ENCODE peak calls at places on chromosomes 5 and 9, in five cellular contexts. F is coronary artery, I is cardiac muscle cell, N is astrocyte of the spinal cord, Y is heart left ventricle. C is an unnamed sample.

GRCh38 chr5:95892784-95893354 is 68.8 kb downstream of the ELL2 start:
- DNase-seq in F (no peak), I (no peak), N (peak; percentile 48), Y (no peak), C (no peak)

GRCh38 chr9:100020121-100020780 is 78.5 kb downstream of the ERP44 start:
- DNase-seq in F (no peak), I (no peak), N (peak; percentile 50), Y (no peak), C (no peak)

GRCh38 chr5:132679717-132680380 is 6.1 kb downstream of the IL4 start:
- DNase-seq in F (peak; percentile 33), I (no peak), N (no peak), Y (no peak), C (no peak)

GRCh38 chr5:14008819-14009311 is 64.4 kb upstream of the DNAH5 start:
- DNase-seq in F (no peak), I (no peak), N (no peak), Y (no peak), C (no peak)

GRCh38 chr9:10062629-10063395 is 550.0 kb downstream of the PTPRD start:
- DNase-seq in F (no peak), I (no peak), N (peak; percentile 52), Y (no peak), C (no peak)

GRCh38 chr9:95080961-95081658 is 236.4 kb downstream of the FANCC start:
- DNase-seq in F (no peak), I (no peak), N (no peak), Y (no peak), C (peak; percentile 66)

GRCh38 chr5:150303070-150303595 is 428 bp upstream of the ARSI start:
- DNase-seq in F (no peak), I (no peak), N (no peak), Y (no peak), C (no peak)

GRCh38 chr5:165876538-165876937 is 2371.1 kb downstream of the MAT2B start:
- DNase-seq in F (no peak), I (no peak), N (no peak), Y (no peak), C (no peak)

GRCh38 chr9:79060726-79061125 is 511.0 kb upstream of the TLE4 start:
- DNase-seq in F (no peak), I (no peak), N (no peak), Y (no peak), C (no peak)

GRCh38 chr5:157511656-157512644 is 51.9 kb downstream of the NIPAL4 start:
- DNase-seq in F (peak; percentile 96), I (no peak), N (peak; percentile 99), Y (peak; percentile 94), C (peak; percentile 99)

GRCh38 chr5:73214921-73215490 is 42.0 kb downstream of the TMEM174 start:
- DNase-seq in F (no peak), I (no peak), N (no peak), Y (no peak), C (no peak)

GRCh38 chr5:149990518-149991376 is 9.7 kb downstream of the TIGD6 start:
- DNase-seq in F (no peak), I (peak; percentile 85), N (peak; percentile 79), Y (peak; percentile 59), C (peak; percentile 82)

GRCh38 chr5:132102101-132102701 is 28.6 kb downstream of the CSF2 start:
- DNase-seq in F (no peak), I (peak; percentile 17), N (peak; percentile 20), Y (no peak), C (no peak)

GRCh38 chr5:143892908-143893307 is 80.9 kb downstream of the HMHB1 start:
- DNase-seq in F (no peak), I (no peak), N (no peak), Y (no peak), C (no peak)

GRCh38 chr9:35615981-35616680 is 2.1 kb downstream of the CD72 start:
- DNase-seq in F (peak; percentile 69), I (no peak), N (no peak), Y (no peak), C (no peak)

GRCh38 chr9:108552459-108553040 is 303.2 kb downstream of the ACTL7B start:
- DNase-seq in F (no peak), I (no peak), N (no peak), Y (no peak), C (no peak)

GRCh38 chr9:93580654-93581380 is 4.4 kb downstream of the PHF2 start:
- DNase-seq in F (peak; percentile 40), I (no peak), N (no peak), Y (no peak), C (peak; percentile 57)

GRCh38 chr9:125854553-125855275 is 107.5 kb downstream of the PBX3 start:
- DNase-seq in F (no peak), I (no peak), N (no peak), Y (no peak), C (no peak)

GRCh38 chr5:95281211-95281610 is 3.7 kb downstream of the MCTP1 start:
- DNase-seq in F (no peak), I (no peak), N (peak; percentile 23), Y (no peak), C (no peak)

GRCh38 chr9:3508531-3509374 is 17.0 kb downstream of the RFX3 start:
- DNase-seq in F (no peak), I (no peak), N (peak; percentile 64), Y (no peak), C (no peak)

GRCh38 chr9:72149231-72149975 is at the start of gene GDA:
- DNase-seq in F (no peak), I (peak; percentile 8), N (no peak), Y (no peak), C (no peak)

GRCh38 chr5:20601678-20602100 is 613.7 kb upstream of the CDH18 start:
- DNase-seq in F (no peak), I (no peak), N (peak; percentile 32), Y (no peak), C (no peak)

GRCh38 chr9:35664531-35665470 is at the start of gene ARHGEF39:
- DNase-seq in F (no peak), I (peak; percentile 90), N (peak; percentile 76), Y (peak; percentile 78), C (peak; percentile 93)

GRCh38 chr5:79806741-79807140 is 117.1 kb downstream of the CMYA5 start:
- DNase-seq in F (no peak), I (peak; percentile 25), N (no peak), Y (peak; percentile 31), C (no peak)

GRCh38 chr5:60143912-60144311 is 250.4 kb upstream of the PDE4D start:
- DNase-seq in F (no peak), I (no peak), N (no peak), Y (no peak), C (no peak)

GRCh38 chr9:126546036-126546435 is 67.7 kb upstream of the LMX1B start:
- DNase-seq in F (no peak), I (no peak), N (no peak), Y (no peak), C (no peak)

GRCh38 chr5:94807985-94808384 is 189.5 kb downstream of the SLF1 start:
- DNase-seq in F (no peak), I (no peak), N (no peak), Y (no peak), C (no peak)

GRCh38 chr5:36070687-36071571 is 4.2 kb upstream of the UGT3A2 start:
- DNase-seq in F (no peak), I (no peak), N (no peak), Y (no peak), C (no peak)

GRCh38 chr5:93336330-93337110 is 244.5 kb downstream of the NR2F1-AS1 start:
- DNase-seq in F (no peak), I (no peak), N (no peak), Y (no peak), C (no peak)

GRCh38 chr5:136030252-136030651 is 1.5 kb downstream of the TGFBI start:
- DNase-seq in F (peak; percentile 26), I (no peak), N (no peak), Y (no peak), C (peak; percentile 11)
- H3K4me3 ChIP-seq in F (peak overlapping the region; percentile 76), I (no peak overlapping the region), N (peak overlapping the region; percentile 79), Y (no peak overlapping the region), C (peak overlapping the region; percentile 64)

GRCh38 chr5:52789378-52789777 is 1.7 kb downstream of the ITGA1 start:
- DNase-seq in F (no peak), I (no peak), N (no peak), Y (no peak), C (no peak)

GRCh38 chr5:52789867-52790266 is 2.2 kb downstream of the ITGA1 start:
- DNase-seq in F (no peak), I (no peak), N (no peak), Y (no peak), C (no peak)

GRCh38 chr5:52786937-52787599 is 648 bp upstream of the ITGA1 start:
- DNase-seq in F (no peak), I (no peak), N (peak; percentile 26), Y (no peak), C (peak; percentile 28)

GRCh38 chr5:52787600-52788504 is at the start of the genes ITGA1 and PELO:
- DNase-seq in F (peak; percentile 95), I (peak; percentile 81), N (peak; percentile 75), Y (peak; percentile 78), C (peak; percentile 90)

DNA sequence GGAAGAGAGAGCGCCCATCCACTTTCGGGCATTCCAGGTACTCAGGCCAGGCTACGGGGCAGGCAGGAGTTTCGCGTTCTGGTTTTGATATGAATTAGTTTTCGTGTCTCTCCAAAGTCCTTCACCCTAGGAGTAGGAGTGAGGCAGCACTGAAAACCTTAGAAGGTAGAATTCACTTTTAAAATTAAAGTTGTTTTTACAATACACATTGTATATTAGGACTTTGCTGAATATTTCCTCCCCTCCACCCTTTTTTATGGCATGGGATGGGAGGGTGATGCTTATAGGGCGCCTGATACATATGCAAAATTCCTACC is 747 bp downstream of the ITGA1 start:
- DNase-seq in F (no peak), I (no peak), N (no peak), Y (no peak), C (no peak)
- H3K4me3 ChIP-seq in F (peak overlapping the region; percentile 83), I (peak overlapping the region; percentile 43), N (peak overlapping the region; percentile 67), Y (peak overlapping the region; percentile 54), C (peak overlapping the region; percentile 66)

GRCh38 chr5:180808461-180809000 is 5.9 kb upstream of the MGAT1 start:
- DNase-seq in F (no peak), I (no peak), N (no peak), Y (no peak), C (peak; percentile 62)
- H3K4me3 ChIP-seq in F (peak overlapping the region; percentile 91), I (no peak overlapping the region), N (no peak overlapping the region), Y (no peak overlapping the region), C (peak overlapping the region; percentile 85)

GRCh38 chr9:36745977-36746376 is 173.3 kb downstream of the MELK start:
- DNase-seq in F (no peak), I (no peak), N (no peak), Y (no peak), C (no peak)

GRCh38 chr9:36742264-36742663 is 169.6 kb downstream of the MELK start:
- DNase-seq in F (no peak), I (no peak), N (no peak), Y (no peak), C (no peak)

GRCh38 chr9:36748322-36748899 is 175.7 kb downstream of the MELK start:
- DNase-seq in F (no peak), I (peak; percentile 91), N (peak; percentile 46), Y (peak; percentile 26), C (no peak)

GRCh38 chr9:36746415-36746814 is 173.7 kb downstream of the MELK start:
- DNase-seq in F (no peak), I (no peak), N (no peak), Y (no peak), C (no peak)

DNA sequence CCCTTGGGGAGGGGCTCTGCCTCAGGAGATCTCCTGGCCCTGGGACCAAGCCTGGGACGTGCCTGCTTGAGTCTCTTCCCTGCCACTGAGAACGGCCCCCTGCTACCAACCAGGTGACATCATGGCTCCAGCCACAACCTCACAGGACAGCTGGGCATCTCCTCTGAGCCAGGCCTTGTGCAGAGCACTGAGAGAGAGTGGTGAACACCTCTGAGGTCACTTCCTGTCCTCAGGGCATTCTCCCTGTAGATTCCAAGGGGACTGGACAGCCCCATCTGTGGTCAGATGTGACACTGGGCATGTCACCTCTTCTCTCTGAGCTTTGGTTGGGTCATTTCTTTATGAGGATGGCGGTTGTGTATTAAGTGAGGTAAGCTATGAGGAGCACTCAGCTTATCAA is 172.0 kb downstream of the MELK start:
- DNase-seq in F (no peak), I (no peak), N (no peak), Y (no peak), C (no peak)
- H3K4me3 ChIP-seq in F (no peak overlapping the region), I (no peak overlapping the region), N (no peak overlapping the region), Y (no peak overlapping the region), C (no peak overlapping the region)

C was measured in tibial artery.